ENCODE peak calls at places on chromosomes 11 and 22, in eight cellular contexts. One of them, this sample, is unnamed.

GRCh38 chr11:11691296-11692141 is 69.7 kb upstream of the GALNT18 start:
- DNase-seq in HepG2: no peak
- DNase-seq in Kasumi-1: no peak
- DNase-seq in psoas muscle: no peak
- DNase-seq in B cell: no peak
- DNase-seq in stimulated activated CD4-positive, alpha-beta T cell treated with anti-CD3 and anti-CD28 coated beads, Interleukin-1b, Interleukin-23, amount 100 ng/mL, for 1 hour: no peak
- DNase-seq in T-cell: no peak
- DNase-seq in CD8-positive, alpha-beta memory T cell: no peak
- DNase-seq in this sample: no peak

GRCh38 chr22:42780070-42780540 is 59.4 kb upstream of the A4GALT start:
- DNase-seq in HepG2: peak; percentile 87
- DNase-seq in Kasumi-1: peak; percentile 96
- DNase-seq in psoas muscle: no peak
- DNase-seq in B cell: peak; percentile 80
- DNase-seq in stimulated activated CD4-positive, alpha-beta T cell treated with anti-CD3 and anti-CD28 coated beads, Interleukin-1b, Interleukin-23, amount 100 ng/mL, for 1 hour: no peak
- DNase-seq in T-cell: no peak
- DNase-seq in CD8-positive, alpha-beta memory T cell: peak; percentile 17
- DNase-seq in this sample: peak; percentile 6

GRCh38 chr11:46248270-46249102 is 29.0 kb upstream of the CREB3L1 start:
- DNase-seq in HepG2: peak; percentile 33
- DNase-seq in Kasumi-1: peak; percentile 2
- DNase-seq in psoas muscle: no peak
- DNase-seq in B cell: no peak
- DNase-seq in stimulated activated CD4-positive, alpha-beta T cell treated with anti-CD3 and anti-CD28 coated beads, Interleukin-1b, Interleukin-23, amount 100 ng/mL, for 1 hour: no peak
- DNase-seq in T-cell: no peak
- DNase-seq in CD8-positive, alpha-beta memory T cell: no peak
- DNase-seq in this sample: no peak

GRCh38 chr11:64369440-64370135 is 10.6 kb downstream of the RPS6KA4 start:
- DNase-seq in HepG2: no peak
- DNase-seq in Kasumi-1: no peak
- DNase-seq in psoas muscle: no peak
- DNase-seq in B cell: no peak
- DNase-seq in stimulated activated CD4-positive, alpha-beta T cell treated with anti-CD3 and anti-CD28 coated beads, Interleukin-1b, Interleukin-23, amount 100 ng/mL, for 1 hour: no peak
- DNase-seq in T-cell: no peak
- DNase-seq in CD8-positive, alpha-beta memory T cell: no peak
- DNase-seq in this sample: no peak

GRCh38 chr11:85809881-85810280 is 1.1 kb downstream of the SYTL2 start:
- DNase-seq in HepG2: peak; percentile 9
- DNase-seq in Kasumi-1: peak; percentile 19
- DNase-seq in psoas muscle: no peak
- DNase-seq in B cell: peak; percentile 4
- DNase-seq in stimulated activated CD4-positive, alpha-beta T cell treated with anti-CD3 and anti-CD28 coated beads, Interleukin-1b, Interleukin-23, amount 100 ng/mL, for 1 hour: no peak
- DNase-seq in T-cell: no peak
- DNase-seq in CD8-positive, alpha-beta memory T cell: peak; percentile 18
- DNase-seq in this sample: no peak

GRCh38 chr11:131816046-131816445 is 445.6 kb downstream of the NTM start:
- DNase-seq in HepG2: no peak
- DNase-seq in Kasumi-1: no peak
- DNase-seq in psoas muscle: no peak
- DNase-seq in B cell: no peak
- DNase-seq in stimulated activated CD4-positive, alpha-beta T cell treated with anti-CD3 and anti-CD28 coated beads, Interleukin-1b, Interleukin-23, amount 100 ng/mL, for 1 hour: no peak
- DNase-seq in T-cell: no peak
- DNase-seq in CD8-positive, alpha-beta memory T cell: no peak
- DNase-seq in this sample: no peak

GRCh38 chr11:34240150-34240494 is 117.7 kb downstream of the ABTB2 start:
- DNase-seq in HepG2: no peak
- DNase-seq in Kasumi-1: no peak
- DNase-seq in psoas muscle: no peak
- DNase-seq in B cell: no peak
- DNase-seq in stimulated activated CD4-positive, alpha-beta T cell treated with anti-CD3 and anti-CD28 coated beads, Interleukin-1b, Interleukin-23, amount 100 ng/mL, for 1 hour: no peak
- DNase-seq in T-cell: no peak
- DNase-seq in CD8-positive, alpha-beta memory T cell: no peak
- DNase-seq in this sample: no peak

GRCh38 chr11:130705670-130706421 is 210.4 kb downstream of the SNX19 start:
- DNase-seq in HepG2: no peak
- DNase-seq in Kasumi-1: no peak
- DNase-seq in psoas muscle: no peak
- DNase-seq in B cell: no peak
- DNase-seq in stimulated activated CD4-positive, alpha-beta T cell treated with anti-CD3 and anti-CD28 coated beads, Interleukin-1b, Interleukin-23, amount 100 ng/mL, for 1 hour: no peak
- DNase-seq in T-cell: no peak
- DNase-seq in CD8-positive, alpha-beta memory T cell: no peak
- DNase-seq in this sample: no peak

GRCh38 chr22:45608763-45609180 is 62.9 kb upstream of the ATXN10 start:
- DNase-seq in HepG2: no peak
- DNase-seq in Kasumi-1: peak; percentile 76
- DNase-seq in psoas muscle: no peak
- DNase-seq in B cell: no peak
- DNase-seq in stimulated activated CD4-positive, alpha-beta T cell treated with anti-CD3 and anti-CD28 coated beads, Interleukin-1b, Interleukin-23, amount 100 ng/mL, for 1 hour: no peak
- DNase-seq in T-cell: no peak
- DNase-seq in CD8-positive, alpha-beta memory T cell: no peak
- DNase-seq in this sample: no peak

GRCh38 chr11:120718171-120718570 is 206.6 kb downstream of the GRIK4 start:
- DNase-seq in HepG2: no peak
- DNase-seq in Kasumi-1: no peak
- DNase-seq in psoas muscle: no peak
- DNase-seq in B cell: no peak
- DNase-seq in stimulated activated CD4-positive, alpha-beta T cell treated with anti-CD3 and anti-CD28 coated beads, Interleukin-1b, Interleukin-23, amount 100 ng/mL, for 1 hour: no peak
- DNase-seq in T-cell: no peak
- DNase-seq in CD8-positive, alpha-beta memory T cell: no peak
- DNase-seq in this sample: no peak

GRCh38 chr11:60857378-60858232 is 1.9 kb upstream of the PTGDR2 start:
- DNase-seq in HepG2: no peak
- DNase-seq in Kasumi-1: no peak
- DNase-seq in psoas muscle: peak; percentile 6
- DNase-seq in B cell: no peak
- DNase-seq in stimulated activated CD4-positive, alpha-beta T cell treated with anti-CD3 and anti-CD28 coated beads, Interleukin-1b, Interleukin-23, amount 100 ng/mL, for 1 hour: no peak
- DNase-seq in T-cell: no peak
- DNase-seq in CD8-positive, alpha-beta memory T cell: no peak
- DNase-seq in this sample: no peak

GRCh38 chr11:47864910-47865309 is 16.8 kb upstream of the NUP160 start:
- DNase-seq in HepG2: no peak
- DNase-seq in Kasumi-1: no peak
- DNase-seq in psoas muscle: no peak
- DNase-seq in B cell: no peak
- DNase-seq in stimulated activated CD4-positive, alpha-beta T cell treated with anti-CD3 and anti-CD28 coated beads, Interleukin-1b, Interleukin-23, amount 100 ng/mL, for 1 hour: no peak
- DNase-seq in T-cell: no peak
- DNase-seq in CD8-positive, alpha-beta memory T cell: no peak
- DNase-seq in this sample: no peak

GRCh38 chr11:28964811-28965210 is 856.6 kb downstream of the METTL15 start:
- DNase-seq in HepG2: no peak
- DNase-seq in Kasumi-1: no peak
- DNase-seq in psoas muscle: no peak
- DNase-seq in B cell: no peak
- DNase-seq in stimulated activated CD4-positive, alpha-beta T cell treated with anti-CD3 and anti-CD28 coated beads, Interleukin-1b, Interleukin-23, amount 100 ng/mL, for 1 hour: no peak
- DNase-seq in T-cell: no peak
- DNase-seq in CD8-positive, alpha-beta memory T cell: no peak
- DNase-seq in this sample: no peak

GRCh38 chr22:49024775-49025440 is 802.8 kb downstream of the BRD1 start:
- DNase-seq in HepG2: no peak
- DNase-seq in Kasumi-1: no peak
- DNase-seq in psoas muscle: peak; percentile 46
- DNase-seq in B cell: no peak
- DNase-seq in stimulated activated CD4-positive, alpha-beta T cell treated with anti-CD3 and anti-CD28 coated beads, Interleukin-1b, Interleukin-23, amount 100 ng/mL, for 1 hour: no peak
- DNase-seq in T-cell: no peak
- DNase-seq in CD8-positive, alpha-beta memory T cell: no peak
- DNase-seq in this sample: no peak

GRCh38 chr22:45887202-45888131 is 89.5 kb downstream of the WNT7B start:
- DNase-seq in HepG2: no peak
- DNase-seq in Kasumi-1: no peak
- DNase-seq in psoas muscle: peak; percentile 44
- DNase-seq in B cell: no peak
- DNase-seq in stimulated activated CD4-positive, alpha-beta T cell treated with anti-CD3 and anti-CD28 coated beads, Interleukin-1b, Interleukin-23, amount 100 ng/mL, for 1 hour: no peak
- DNase-seq in T-cell: no peak
- DNase-seq in CD8-positive, alpha-beta memory T cell: no peak
- DNase-seq in this sample: no peak

GRCh38 chr11:1005913-1006312 is 30.6 kb downstream of the MUC6 start:
- DNase-seq in HepG2: no peak
- DNase-seq in Kasumi-1: no peak
- DNase-seq in psoas muscle: peak; percentile 76
- DNase-seq in B cell: no peak
- DNase-seq in stimulated activated CD4-positive, alpha-beta T cell treated with anti-CD3 and anti-CD28 coated beads, Interleukin-1b, Interleukin-23, amount 100 ng/mL, for 1 hour: no peak
- DNase-seq in T-cell: no peak
- DNase-seq in CD8-positive, alpha-beta memory T cell: no peak
- DNase-seq in this sample: no peak

GRCh38 chr11:44133335-44133946 is 38.0 kb downstream of the EXT2 start:
- DNase-seq in HepG2: peak; percentile 17
- DNase-seq in Kasumi-1: peak; percentile 33
- DNase-seq in psoas muscle: no peak
- DNase-seq in B cell: no peak
- DNase-seq in stimulated activated CD4-positive, alpha-beta T cell treated with anti-CD3 and anti-CD28 coated beads, Interleukin-1b, Interleukin-23, amount 100 ng/mL, for 1 hour: no peak
- DNase-seq in T-cell: no peak
- DNase-seq in CD8-positive, alpha-beta memory T cell: no peak
- DNase-seq in this sample: no peak

GRCh38 chr22:38153821-38154562 is 27.6 kb downstream of the PLA2G6 start:
- DNase-seq in HepG2: peak; percentile 32
- DNase-seq in Kasumi-1: no peak
- DNase-seq in psoas muscle: no peak
- DNase-seq in B cell: no peak
- DNase-seq in stimulated activated CD4-positive, alpha-beta T cell treated with anti-CD3 and anti-CD28 coated beads, Interleukin-1b, Interleukin-23, amount 100 ng/mL, for 1 hour: no peak
- DNase-seq in T-cell: no peak
- DNase-seq in CD8-positive, alpha-beta memory T cell: no peak
- DNase-seq in this sample: no peak

GRCh38 chr11:15059132-15059531 is 14.3 kb upstream of the CALCB start:
- DNase-seq in HepG2: no peak
- DNase-seq in Kasumi-1: no peak
- DNase-seq in psoas muscle: no peak
- DNase-seq in B cell: no peak
- DNase-seq in stimulated activated CD4-positive, alpha-beta T cell treated with anti-CD3 and anti-CD28 coated beads, Interleukin-1b, Interleukin-23, amount 100 ng/mL, for 1 hour: no peak
- DNase-seq in T-cell: no peak
- DNase-seq in CD8-positive, alpha-beta memory T cell: no peak
- DNase-seq in this sample: no peak

GRCh38 chr11:123682976-123683375 is 28.6 kb upstream of the SCN3B start:
- DNase-seq in HepG2: no peak
- DNase-seq in Kasumi-1: no peak
- DNase-seq in psoas muscle: no peak
- DNase-seq in B cell: no peak
- DNase-seq in stimulated activated CD4-positive, alpha-beta T cell treated with anti-CD3 and anti-CD28 coated beads, Interleukin-1b, Interleukin-23, amount 100 ng/mL, for 1 hour: no peak
- DNase-seq in T-cell: no peak
- DNase-seq in CD8-positive, alpha-beta memory T cell: no peak
- DNase-seq in this sample: no peak

GRCh38 chr11:114284914-114285313 is 11.3 kb upstream of the NNMT start:
- DNase-seq in HepG2: no peak
- DNase-seq in Kasumi-1: no peak
- DNase-seq in psoas muscle: no peak
- DNase-seq in B cell: no peak
- DNase-seq in stimulated activated CD4-positive, alpha-beta T cell treated with anti-CD3 and anti-CD28 coated beads, Interleukin-1b, Interleukin-23, amount 100 ng/mL, for 1 hour: no peak
- DNase-seq in T-cell: no peak
- DNase-seq in CD8-positive, alpha-beta memory T cell: no peak
- DNase-seq in this sample: no peak

GRCh38 chr11:74989269-74989655 is 529 bp downstream of the NEU3 start:
- DNase-seq in HepG2: no peak
- DNase-seq in Kasumi-1: no peak
- DNase-seq in psoas muscle: no peak
- DNase-seq in B cell: peak; percentile 46
- DNase-seq in stimulated activated CD4-positive, alpha-beta T cell treated with anti-CD3 and anti-CD28 coated beads, Interleukin-1b, Interleukin-23, amount 100 ng/mL, for 1 hour: no peak
- DNase-seq in T-cell: no peak
- DNase-seq in CD8-positive, alpha-beta memory T cell: no peak
- DNase-seq in this sample: no peak

This sample was measured in T-helper 9 cell.